ENCODE peak calls at places on chromosomes 13 and 19, in four cellular contexts. U, D, W and B are unnamed samples.

GRCh38 chr19:13172335-13173128 is 22.3 kb downstream of the IER2 start:
- DNase-seq in U (no peak), D (peak; percentile 58), W (no peak), B (no peak)

GRCh38 chr19:6260912-6261636 is 18.7 kb downstream of the MLLT1 start:
- DNase-seq in U (no peak), D (peak; percentile 66), W (no peak), B (no peak)

GRCh38 chr13:95100525-95101121 is 200.6 kb downstream of the ABCC4 start:
- DNase-seq in U (no peak), D (no peak), W (peak; percentile 21), B (no peak)

GRCh38 chr13:40476175-40476958 is 190.1 kb downstream of the FOXO1 start:
- DNase-seq in U (no peak), D (no peak), W (no peak), B (no peak)

GRCh38 chr19:53076984-53077383 is 26.2 kb downstream of the ZNF160 start:
- DNase-seq in U (no peak), D (no peak), W (no peak), B (no peak)

GRCh38 chr19:42114412-42114811 is 17.8 kb downstream of the POU2F2 start:
- DNase-seq in U (no peak), D (no peak), W (peak; percentile 50), B (no peak)

GRCh38 chr13:21684576-21684975 is 13.7 kb downstream of the FGF9 start:
- DNase-seq in U (no peak), D (no peak), W (no peak), B (no peak)

GRCh38 chr19:39372047-39372802 is 18.7 kb downstream of the PAF1 start:
- DNase-seq in U (no peak), D (no peak), W (no peak), B (no peak)

GRCh38 chr19:39398297-39398864 is 7.2 kb downstream of the MED29 start:
- DNase-seq in U (no peak), D (no peak), W (no peak), B (peak; percentile 88)

GRCh38 chr13:113643593-113643992 is 14.4 kb downstream of the ATP4B start:
- DNase-seq in U (no peak), D (no peak), W (no peak), B (no peak)

GRCh38 chr13:82330499-82330898 is 1551.8 kb downstream of the SLITRK1 start:
- DNase-seq in U (no peak), D (peak; percentile 11), W (no peak), B (no peak)

GRCh38 chr13:24161010-24161775 is 673 bp downstream of the SPATA13 start:
- DNase-seq in U (peak; percentile 54), D (peak; percentile 10), W (no peak), B (peak; percentile 17)

GRCh38 chr19:38115264-38115802 is 108.7 kb downstream of the DPF1 start:
- DNase-seq in U (no peak), D (no peak), W (no peak), B (no peak)

GRCh38 chr19:6678690-6679109 is 8.7 kb upstream of the TNFSF14 start:
- DNase-seq in U (no peak), D (no peak), W (no peak), B (no peak)

GRCh38 chr13:100235311-100235901 is 146.5 kb downstream of the PCCA start:
- DNase-seq in U (no peak), D (peak; percentile 22), W (no peak), B (peak; percentile 17)

GRCh38 chr13:32134991-32135390 is 103.4 kb downstream of the FRY start:
- DNase-seq in U (no peak), D (no peak), W (no peak), B (no peak)

GRCh38 chr13:39663958-39664357 is 8.5 kb downstream of the COG6 start:
- DNase-seq in U (no peak), D (no peak), W (no peak), B (no peak)

GRCh38 chr13:89066868-89067466 is 1395.8 kb downstream of the SLITRK5 start:
- DNase-seq in U (no peak), D (no peak), W (no peak), B (peak; percentile 16)

GRCh38 chr13:74730556-74731331 is 596.5 kb upstream of the KLF12 start:
- DNase-seq in U (no peak), D (no peak), W (no peak), B (no peak)

DNA sequence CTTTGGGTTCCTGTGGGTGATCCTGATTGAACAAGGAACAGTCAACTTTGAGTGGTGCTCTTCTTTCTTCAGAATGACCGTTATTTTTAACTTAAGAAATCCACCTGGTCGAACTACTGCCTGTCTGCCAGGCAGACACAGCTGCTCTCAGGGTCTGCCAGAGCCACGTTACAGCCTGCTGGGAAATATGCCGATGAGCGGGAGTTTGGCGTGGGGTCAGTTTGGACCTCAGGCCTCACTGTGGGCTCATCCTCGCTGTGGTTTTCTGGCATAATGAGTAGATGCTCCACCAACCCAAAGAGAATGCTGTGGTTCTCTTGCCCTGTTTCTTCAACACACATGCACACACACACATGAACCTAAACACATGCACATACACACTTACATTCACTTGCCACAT is 598.5 kb upstream of the KLF12 start:
- DNase-seq in U (no peak), D (no peak), W (no peak), B (no peak)
- TF ChIP-seq SPI1 in U (no peak), D (no peak), W (no peak), B (no peak)

GRCh38 chr19:4559569-4559968 is at the start of gene SEMA6B:
- DNase-seq in U (no peak), D (no peak), W (no peak), B (peak; percentile 64)
- TF ChIP-seq POLR2AphosphoS5 in U (no peak), D (no peak), W (no peak), B (no peak)

GRCh38 chr19:57708641-57709354 is at the start of gene ZNF154:
- DNase-seq in U (peak; percentile 56), D (no peak), W (no peak), B (no peak)
- TF ChIP-seq SPI1 in U (no peak), D (no peak), W (no peak), B (no peak)

GRCh38 chr19:33432408-33433170 is 59.1 kb downstream of the CEBPG start:
- DNase-seq in U (no peak), D (no peak), W (no peak), B (no peak)

GRCh38 chr19:33434090-33434885 is 60.8 kb downstream of the CEBPG start:
- DNase-seq in U (no peak), D (no peak), W (no peak), B (no peak)

GRCh38 chr19:33430674-33431277 is 57.3 kb downstream of the CEBPG start:
- DNase-seq in U (peak; percentile 68), D (peak; percentile 62), W (no peak), B (peak; percentile 31)

GRCh38 chr19:33429891-33430673 is 56.6 kb downstream of the CEBPG start:
- DNase-seq in U (no peak), D (no peak), W (no peak), B (no peak)

DNA sequence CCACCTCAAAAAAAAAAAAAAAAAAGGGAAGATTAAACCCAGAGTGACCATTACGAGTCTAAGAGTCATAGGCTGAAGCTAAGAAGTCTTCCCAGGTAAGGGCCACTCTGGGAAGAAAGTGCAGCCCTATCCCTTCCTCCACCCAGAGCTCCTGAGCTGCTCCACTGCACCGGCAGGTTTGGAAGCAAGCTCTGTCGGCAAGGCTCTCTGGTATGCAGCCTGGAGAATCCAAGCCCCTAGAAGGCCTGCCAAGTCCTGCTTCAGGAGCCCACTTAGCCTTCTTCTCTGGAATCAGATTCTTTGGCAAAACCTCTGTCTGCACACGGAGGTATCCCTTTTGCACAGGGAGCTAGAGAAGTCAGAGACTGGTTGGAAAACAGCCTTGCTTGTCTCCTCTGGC is 58.5 kb downstream of the CEBPG start:
- DNase-seq in U (no peak), D (no peak), W (no peak), B (no peak)
- TF ChIP-seq POLR2AphosphoS5 in U (no peak), D (no peak), W (no peak), B (no peak)

GRCh38 chr19:585551-586110 is 4.0 kb upstream of the HCN2 start:
- DNase-seq in U (no peak), D (no peak), W (no peak), B (no peak)

GRCh38 chr19:582497-583197 is 7.0 kb upstream of the HCN2 start:
- DNase-seq in U (no peak), D (no peak), W (no peak), B (no peak)

GRCh38 chr19:583968-584239 is 5.8 kb upstream of the HCN2 start:
- DNase-seq in U (no peak), D (no peak), W (no peak), B (no peak)

GRCh38 chr19:583198-583967 is 6.3 kb upstream of the HCN2 start:
- DNase-seq in U (no peak), D (no peak), W (no peak), B (no peak)

GRCh38 chr19:584240-585001 is 5.3 kb upstream of the HCN2 start:
- DNase-seq in U (peak; percentile 91), D (peak; percentile 70), W (no peak), B (no peak)
- TF ChIP-seq SPI1 in U (no peak), D (no peak), W (no peak), B (no peak)

DNA sequence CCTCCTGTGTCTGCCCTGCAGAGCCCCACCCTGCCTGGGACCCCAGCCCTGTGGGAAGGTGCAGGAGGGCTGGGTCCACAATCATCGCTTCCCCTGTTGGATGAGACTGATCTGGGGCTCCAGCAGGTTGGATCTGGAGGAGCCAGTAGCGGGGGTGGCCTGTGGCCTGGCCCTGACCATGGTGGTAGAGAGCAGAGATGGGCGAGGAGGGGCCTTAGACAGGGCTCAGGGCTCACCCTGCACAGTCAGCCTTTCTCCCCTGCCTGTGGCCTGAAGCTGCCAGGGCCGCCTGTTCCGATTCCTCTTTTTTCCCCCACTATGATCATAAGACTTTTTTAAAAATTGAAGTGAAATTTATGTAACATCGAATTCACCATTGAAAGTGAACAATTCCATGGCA is 18.2 kb downstream of the SIN3B start:
- DNase-seq in U (no peak), D (no peak), W (no peak), B (no peak)
- TF ChIP-seq POLR2AphosphoS5 in U (no peak), D (no peak), W (no peak), B (no peak)

GRCh38 chr19:45670670-45671453 is 2.8 kb downstream of the GIPR start:
- DNase-seq in U (peak; percentile 91), D (peak; percentile 100), W (peak; percentile 62), B (no peak)
- TF ChIP-seq SPI1 in U (no peak), D (peak; percentile 52), W (no peak), B (no peak)

DNA sequence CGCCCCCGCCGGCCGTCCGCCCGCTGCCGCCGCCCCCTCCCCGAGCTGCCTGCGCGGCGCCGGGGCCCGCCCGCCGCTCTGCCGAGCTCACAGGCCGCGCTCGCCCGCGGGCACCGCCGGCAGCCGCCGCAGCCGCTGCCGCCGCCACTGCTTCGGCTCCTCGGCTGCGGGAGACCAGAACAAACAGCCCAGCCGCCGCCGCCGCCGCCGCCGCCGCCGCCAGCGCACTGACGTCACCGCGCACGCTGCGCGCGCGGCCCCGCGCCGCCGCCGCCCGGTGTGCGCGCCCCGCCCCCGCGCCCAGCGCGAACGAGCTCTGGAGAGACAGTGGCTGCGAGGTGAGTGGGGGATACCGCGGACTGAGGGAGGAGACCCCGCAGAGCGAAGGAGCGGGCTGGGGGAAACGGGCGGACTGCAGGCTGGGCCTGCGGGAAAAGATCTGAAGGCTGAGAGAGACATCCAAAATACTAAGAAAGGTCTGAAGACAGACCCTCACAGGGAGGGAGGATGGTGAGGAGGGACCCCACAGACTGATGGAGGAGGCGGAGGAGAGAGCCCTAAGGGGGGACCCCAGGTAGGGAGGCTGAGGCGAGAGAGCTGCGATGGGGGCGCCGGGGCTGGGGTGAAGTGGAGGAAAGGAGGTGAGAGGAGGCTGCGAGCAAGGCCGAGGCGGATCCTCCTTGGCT is at the start of gene BRD4:
- DNase-seq in U (peak; percentile 72), D (peak; percentile 91), W (no peak), B (no peak)
- TF ChIP-seq POLR2AphosphoS5 in U (peak; percentile 64), D (no peak), W (no peak), B (no peak)